ENCODE peak calls at places on chromosome 6, in six cellular contexts. One of them, this sample, is unnamed.

GRCh38 chr6:160048471-160048870 is 73.1 kb upstream of the SLC22A1 start:
- DNase-seq in RWPE1: no peak
- DNase-seq in RPMI7951: no peak
- DNase-seq in cardiac muscle cell: no peak
- DNase-seq in activated CD4-positive, alpha-beta T cell treated with anti-CD3 and anti-CD28 coated beads, Interleukin-2, amount 50 U/mL, for 48 hours: no peak
- DNase-seq in WTC11: no peak
- DNase-seq in this sample: no peak

GRCh38 chr6:150263765-150264415 is 104.9 kb upstream of the IYD start:
- DNase-seq in RWPE1: no peak
- DNase-seq in RPMI7951: no peak
- DNase-seq in cardiac muscle cell: no peak
- DNase-seq in activated CD4-positive, alpha-beta T cell treated with anti-CD3 and anti-CD28 coated beads, Interleukin-2, amount 50 U/mL, for 48 hours: peak; percentile 26
- DNase-seq in WTC11: no peak
- DNase-seq in this sample: no peak

GRCh38 chr6:136226027-136226673 is 24.0 kb downstream of the MTFR2 start:
- DNase-seq in RWPE1: peak; percentile 64
- DNase-seq in RPMI7951: peak; percentile 60
- DNase-seq in cardiac muscle cell: peak; percentile 67
- DNase-seq in activated CD4-positive, alpha-beta T cell treated with anti-CD3 and anti-CD28 coated beads, Interleukin-2, amount 50 U/mL, for 48 hours: peak; percentile 60
- DNase-seq in WTC11: peak; percentile 36
- DNase-seq in this sample: peak; percentile 15

GRCh38 chr6:132136976-132137375 is 185.8 kb upstream of the CCN2 start:
- DNase-seq in RWPE1: no peak
- DNase-seq in RPMI7951: peak; percentile 24
- DNase-seq in cardiac muscle cell: no peak
- DNase-seq in activated CD4-positive, alpha-beta T cell treated with anti-CD3 and anti-CD28 coated beads, Interleukin-2, amount 50 U/mL, for 48 hours: no peak
- DNase-seq in WTC11: no peak
- DNase-seq in this sample: no peak

GRCh38 chr6:10033223-10033829 is 381.5 kb downstream of the TFAP2A start:
- DNase-seq in RWPE1: no peak
- DNase-seq in RPMI7951: peak; percentile 62
- DNase-seq in cardiac muscle cell: no peak
- DNase-seq in activated CD4-positive, alpha-beta T cell treated with anti-CD3 and anti-CD28 coated beads, Interleukin-2, amount 50 U/mL, for 48 hours: no peak
- DNase-seq in WTC11: no peak
- DNase-seq in this sample: no peak

GRCh38 chr6:97653076-97653475 is 370.1 kb upstream of the MMS22L start:
- DNase-seq in RWPE1: no peak
- DNase-seq in RPMI7951: no peak
- DNase-seq in cardiac muscle cell: no peak
- DNase-seq in activated CD4-positive, alpha-beta T cell treated with anti-CD3 and anti-CD28 coated beads, Interleukin-2, amount 50 U/mL, for 48 hours: no peak
- DNase-seq in WTC11: no peak
- DNase-seq in this sample: no peak

GRCh38 chr6:43016166-43016915 is 2.3 kb downstream of the KLHDC3 start:
- DNase-seq in RWPE1: no peak
- DNase-seq in RPMI7951: no peak
- DNase-seq in cardiac muscle cell: peak; percentile 74
- DNase-seq in activated CD4-positive, alpha-beta T cell treated with anti-CD3 and anti-CD28 coated beads, Interleukin-2, amount 50 U/mL, for 48 hours: no peak
- DNase-seq in WTC11: no peak
- DNase-seq in this sample: no peak

GRCh38 chr6:85464722-85465150 is 14.9 kb downstream of the NT5E start:
- DNase-seq in RWPE1: peak; percentile 79
- DNase-seq in RPMI7951: peak; percentile 98
- DNase-seq in cardiac muscle cell: no peak
- DNase-seq in activated CD4-positive, alpha-beta T cell treated with anti-CD3 and anti-CD28 coated beads, Interleukin-2, amount 50 U/mL, for 48 hours: peak; percentile 55
- DNase-seq in WTC11: no peak
- DNase-seq in this sample: no peak

GRCh38 chr6:115680621-115681020 is 380.1 kb downstream of the FRK start:
- DNase-seq in RWPE1: no peak
- DNase-seq in RPMI7951: no peak
- DNase-seq in cardiac muscle cell: no peak
- DNase-seq in activated CD4-positive, alpha-beta T cell treated with anti-CD3 and anti-CD28 coated beads, Interleukin-2, amount 50 U/mL, for 48 hours: no peak
- DNase-seq in WTC11: no peak
- DNase-seq in this sample: no peak

GRCh38 chr6:2471474-2471873 is 226.1 kb upstream of the GMDS start:
- DNase-seq in RWPE1: no peak
- DNase-seq in RPMI7951: no peak
- DNase-seq in cardiac muscle cell: no peak
- DNase-seq in activated CD4-positive, alpha-beta T cell treated with anti-CD3 and anti-CD28 coated beads, Interleukin-2, amount 50 U/mL, for 48 hours: no peak
- DNase-seq in WTC11: no peak
- DNase-seq in this sample: no peak

GRCh38 chr6:130143709-130144108 is 79.0 kb downstream of the SAMD3 start:
- DNase-seq in RWPE1: no peak
- DNase-seq in RPMI7951: peak; percentile 24
- DNase-seq in cardiac muscle cell: no peak
- DNase-seq in activated CD4-positive, alpha-beta T cell treated with anti-CD3 and anti-CD28 coated beads, Interleukin-2, amount 50 U/mL, for 48 hours: no peak
- DNase-seq in WTC11: no peak
- DNase-seq in this sample: no peak

GRCh38 chr6:117346142-117346930 is 79.4 kb downstream of the ROS1 start:
- DNase-seq in RWPE1: peak; percentile 20
- DNase-seq in RPMI7951: peak; percentile 50
- DNase-seq in cardiac muscle cell: peak; percentile 30
- DNase-seq in activated CD4-positive, alpha-beta T cell treated with anti-CD3 and anti-CD28 coated beads, Interleukin-2, amount 50 U/mL, for 48 hours: no peak
- DNase-seq in WTC11: no peak
- DNase-seq in this sample: no peak

GRCh38 chr6:165659945-165660862 is 2.8 kb downstream of the PDE10A start:
- DNase-seq in RWPE1: no peak
- DNase-seq in RPMI7951: no peak
- DNase-seq in cardiac muscle cell: peak; percentile 35
- DNase-seq in activated CD4-positive, alpha-beta T cell treated with anti-CD3 and anti-CD28 coated beads, Interleukin-2, amount 50 U/mL, for 48 hours: no peak
- DNase-seq in WTC11: peak; percentile 47
- DNase-seq in this sample: no peak

GRCh38 chr6:37615564-37616340 is 81.9 kb downstream of the MDGA1 start:
- DNase-seq in RWPE1: no peak
- DNase-seq in RPMI7951: peak; percentile 92
- DNase-seq in cardiac muscle cell: no peak
- DNase-seq in activated CD4-positive, alpha-beta T cell treated with anti-CD3 and anti-CD28 coated beads, Interleukin-2, amount 50 U/mL, for 48 hours: peak; percentile 12
- DNase-seq in WTC11: no peak
- DNase-seq in this sample: no peak

GRCh38 chr6:99993533-99994251 is at the start of gene MCHR2:
- DNase-seq in RWPE1: no peak
- DNase-seq in RPMI7951: no peak
- DNase-seq in cardiac muscle cell: peak; percentile 38
- DNase-seq in activated CD4-positive, alpha-beta T cell treated with anti-CD3 and anti-CD28 coated beads, Interleukin-2, amount 50 U/mL, for 48 hours: no peak
- DNase-seq in WTC11: peak; percentile 32
- DNase-seq in this sample: peak; percentile 45

GRCh38 chr6:96089173-96089572 is 73.4 kb downstream of the FUT9 start:
- DNase-seq in RWPE1: no peak
- DNase-seq in RPMI7951: no peak
- DNase-seq in cardiac muscle cell: peak; percentile 37
- DNase-seq in activated CD4-positive, alpha-beta T cell treated with anti-CD3 and anti-CD28 coated beads, Interleukin-2, amount 50 U/mL, for 48 hours: no peak
- DNase-seq in WTC11: peak; percentile 62
- DNase-seq in this sample: no peak

This sample was measured in occipital lobe.